ENCODE peak calls at places on chromosomes 5 and 9, in seven cellular contexts. R is activated naive CD8-positive, alpha-beta T cell treated with anti-CD3 and anti-CD28 coated beads, Interleukin-2, amount 10 ng/mL, durations not matched to agents 7 days and 5 days; P is cerebellar nuclear complex; N is NCI-H1417 treated with DMSO at 0.1 percent for 48 hours; X is cardiac fibroblast; E is breast epithelium; S is NCI-H524. U is an unnamed sample.

GRCh38 chr9:133286523-133286922 is 11.5 kb upstream of the ABO start:
- DNase-seq in R (no peak), P (no peak), N (no peak), X (peak; percentile 16), E (peak; percentile 2), S (no peak), U (no peak)

GRCh38 chr5:133932441-133933168 is 35.8 kb downstream of the C5orf15 start:
- DNase-seq in R (no peak), P (no peak), N (no peak), X (no peak), E (no peak), S (no peak), U (no peak)

GRCh38 chr5:82358454-82358853 is 80.3 kb upstream of the RPS23 start:
- DNase-seq in R (no peak), P (no peak), N (no peak), X (peak; percentile 56), E (no peak), S (no peak), U (no peak)

GRCh38 chr5:149404746-149405549 is 25.9 kb upstream of the IL17B start:
- DNase-seq in R (no peak), P (no peak), N (no peak), X (peak; percentile 57), E (no peak), S (no peak), U (no peak)

GRCh38 chr5:120405923-120406322 is 58.2 kb upstream of the PRR16 start:
- DNase-seq in R (no peak), P (no peak), N (no peak), X (peak; percentile 72), E (no peak), S (no peak), U (no peak)

GRCh38 chr5:9462109-9462508 is 83.8 kb downstream of the SEMA5A start:
- DNase-seq in R (no peak), P (no peak), N (no peak), X (no peak), E (no peak), S (no peak), U (no peak)

GRCh38 chr9:107177243-107177839 is 105.7 kb upstream of the RAD23B start:
- DNase-seq in R (no peak), P (no peak), N (no peak), X (no peak), E (no peak), S (no peak), U (no peak)

GRCh38 chr5:2751592-2752021 is at the start of gene IRX2:
- DNase-seq in R (no peak), P (no peak), N (no peak), X (peak; percentile 77), E (peak; percentile 96), S (peak; percentile 91), U (no peak)

GRCh38 chr5:119016125-119016774 is 27.9 kb upstream of the DTWD2 start:
- DNase-seq in R (no peak), P (no peak), N (no peak), X (no peak), E (no peak), S (no peak), U (no peak)

GRCh38 chr9:84003246-84003645 is 22.6 kb downstream of the RMI1 start:
- DNase-seq in R (no peak), P (no peak), N (no peak), X (no peak), E (no peak), S (no peak), U (no peak)

GRCh38 chr5:129003232-129003631 is 37.9 kb downstream of the SLC27A6 start:
- DNase-seq in R (no peak), P (no peak), N (no peak), X (peak; percentile 3), E (no peak), S (no peak), U (no peak)

GRCh38 chr5:135266975-135267374 is 132.1 kb downstream of the MACROH2A1 start:
- DNase-seq in R (no peak), P (no peak), N (no peak), X (no peak), E (no peak), S (no peak), U (no peak)

GRCh38 chr9:26945591-26945990 is 1.5 kb downstream of the PLAA start:
- DNase-seq in R (no peak), P (no peak), N (no peak), X (no peak), E (no peak), S (no peak), U (no peak)

GRCh38 chr5:33260098-33260497 is 180.7 kb upstream of the TARS1 start:
- DNase-seq in R (no peak), P (no peak), N (no peak), X (no peak), E (no peak), S (no peak), U (no peak)

GRCh38 chr5:91072891-91073290 is 310.2 kb downstream of the ARRDC3 start:
- DNase-seq in R (no peak), P (no peak), N (no peak), X (peak; percentile 45), E (no peak), S (no peak), U (no peak)

GRCh38 chr5:179819296-179820126 is 1.2 kb upstream of the SQSTM1 start:
- DNase-seq in R (peak; percentile 64), P (no peak), N (no peak), X (peak; percentile 81), E (peak; percentile 74), S (no peak), U (no peak)

GRCh38 chr5:37501152-37501551 is 122.0 kb downstream of the WDR70 start:
- DNase-seq in R (no peak), P (no peak), N (no peak), X (peak; percentile 15), E (no peak), S (no peak), U (no peak)

GRCh38 chr5:127754259-127754658 is 51.1 kb downstream of the CCDC192 start:
- DNase-seq in R (no peak), P (no peak), N (no peak), X (peak; percentile 54), E (no peak), S (peak; percentile 28), U (peak; percentile 26)

GRCh38 chr5:102651466-102651865 is 103.6 kb upstream of the PAM start:
- DNase-seq in R (no peak), P (no peak), N (no peak), X (no peak), E (no peak), S (no peak), U (no peak)

GRCh38 chr9:88732128-88732527 is 197.2 kb downstream of the NXNL2 start:
- DNase-seq in R (no peak), P (no peak), N (no peak), X (peak; percentile 94), E (no peak), S (no peak), U (peak; percentile 24)

GRCh38 chr9:71816782-71817549 is 48.7 kb upstream of the CEMIP2 start:
- DNase-seq in R (no peak), P (no peak), N (no peak), X (no peak), E (no peak), S (no peak), U (no peak)

GRCh38 chr9:34318163-34318790 is 10.8 kb downstream of the KIF24 start:
- DNase-seq in R (no peak), P (no peak), N (no peak), X (no peak), E (no peak), S (no peak), U (no peak)

GRCh38 chr5:65776707-65777141 is 54.7 kb downstream of the NLN start:
- DNase-seq in R (no peak), P (no peak), N (no peak), X (peak; percentile 42), E (no peak), S (no peak), U (no peak)

GRCh38 chr5:56569576-56569975 is 245.8 kb upstream of the MAP3K1 start:
- DNase-seq in R (no peak), P (no peak), N (no peak), X (peak; percentile 84), E (no peak), S (no peak), U (no peak)

GRCh38 chr5:131745594-131746175 is 51.1 kb downstream of the FNIP1 start:
- DNase-seq in R (no peak), P (no peak), N (no peak), X (no peak), E (no peak), S (no peak), U (no peak)

U was measured in hepatic stellate cell.